ENCODE peak calls at places on chromosomes 7 and 10, in ten cellular contexts. One of them, this sample, is unnamed.
A peak's percentile ranks its signal among the peaks of the same experiment; 100 is the strongest.

GRCh38 chr10:89479255-89479654 is 56.1 kb downstream of the SLC16A12 start:
- DNase-seq in A549: no peak
- DNase-seq in IMR-90: peak; percentile 20
- DNase-seq in body of pancreas: no peak
- DNase-seq in AG10803: peak; percentile 51
- DNase-seq in astrocyte of the spinal cord: no peak
- DNase-seq in stomach: no peak
- DNase-seq in lower leg skin: peak; percentile 54
- DNase-seq in RWPE1: no peak
- DNase-seq in heart left ventricle: no peak
- DNase-seq in this sample: no peak

GRCh38 chr7:132654150-132654549 is 77.9 kb upstream of the PLXNA4 start:
- DNase-seq in A549: peak; percentile 8
- DNase-seq in IMR-90: no peak
- DNase-seq in body of pancreas: no peak
- DNase-seq in AG10803: no peak
- DNase-seq in astrocyte of the spinal cord: peak; percentile 20
- DNase-seq in stomach: no peak
- DNase-seq in lower leg skin: no peak
- DNase-seq in RWPE1: peak; percentile 22
- DNase-seq in heart left ventricle: no peak
- DNase-seq in this sample: no peak

GRCh38 chr10:116882631-116883030 is 33.3 kb downstream of the ENO4 start:
- DNase-seq in A549: no peak
- DNase-seq in IMR-90: no peak
- DNase-seq in body of pancreas: no peak
- DNase-seq in AG10803: no peak
- DNase-seq in astrocyte of the spinal cord: no peak
- DNase-seq in stomach: no peak
- DNase-seq in lower leg skin: no peak
- DNase-seq in RWPE1: no peak
- DNase-seq in heart left ventricle: no peak
- DNase-seq in this sample: no peak

GRCh38 chr10:109987413-109987812 is 20.4 kb upstream of the ADD3 start:
- DNase-seq in A549: no peak
- DNase-seq in IMR-90: peak; percentile 89
- DNase-seq in body of pancreas: no peak
- DNase-seq in AG10803: peak; percentile 85
- DNase-seq in astrocyte of the spinal cord: peak; percentile 85
- DNase-seq in stomach: no peak
- DNase-seq in lower leg skin: no peak
- DNase-seq in RWPE1: peak; percentile 42
- DNase-seq in heart left ventricle: no peak
- DNase-seq in this sample: no peak

GRCh38 chr7:157441023-157441399 is 104.2 kb downstream of the DNAJB6 start:
- DNase-seq in A549: no peak
- DNase-seq in IMR-90: no peak
- DNase-seq in body of pancreas: no peak
- DNase-seq in AG10803: no peak
- DNase-seq in astrocyte of the spinal cord: no peak
- DNase-seq in stomach: no peak
- DNase-seq in lower leg skin: no peak
- DNase-seq in RWPE1: no peak
- DNase-seq in heart left ventricle: no peak
- DNase-seq in this sample: no peak

GRCh38 chr7:148434181-148434769 is 156.3 kb upstream of the C7orf33 start:
- DNase-seq in A549: no peak
- DNase-seq in IMR-90: no peak
- DNase-seq in body of pancreas: no peak
- DNase-seq in AG10803: peak; percentile 16
- DNase-seq in astrocyte of the spinal cord: no peak
- DNase-seq in stomach: no peak
- DNase-seq in lower leg skin: no peak
- DNase-seq in RWPE1: peak; percentile 23
- DNase-seq in heart left ventricle: no peak
- DNase-seq in this sample: no peak

GRCh38 chr7:140719711-140720110 is 23.2 kb downstream of the NDUFB2 start:
- DNase-seq in A549: no peak
- DNase-seq in IMR-90: peak; percentile 56
- DNase-seq in body of pancreas: no peak
- DNase-seq in AG10803: peak; percentile 24
- DNase-seq in astrocyte of the spinal cord: peak; percentile 11
- DNase-seq in stomach: no peak
- DNase-seq in lower leg skin: no peak
- DNase-seq in RWPE1: no peak
- DNase-seq in heart left ventricle: no peak
- DNase-seq in this sample: no peak

GRCh38 chr7:95608344-95609173 is 12.2 kb upstream of the PDK4 start:
- DNase-seq in A549: peak; percentile 87
- DNase-seq in IMR-90: peak; percentile 93
- DNase-seq in body of pancreas: peak; percentile 98
- DNase-seq in AG10803: peak; percentile 98
- DNase-seq in astrocyte of the spinal cord: peak; percentile 93
- DNase-seq in stomach: peak; percentile 95
- DNase-seq in lower leg skin: peak; percentile 95
- DNase-seq in RWPE1: peak; percentile 80
- DNase-seq in heart left ventricle: peak; percentile 93
- DNase-seq in this sample: peak; percentile 99

GRCh38 chr10:24974978-24975377 is 22.6 kb upstream of the PRTFDC1 start:
- DNase-seq in A549: peak; percentile 3
- DNase-seq in IMR-90: peak; percentile 74
- DNase-seq in body of pancreas: peak; percentile 31
- DNase-seq in AG10803: peak; percentile 91
- DNase-seq in astrocyte of the spinal cord: peak; percentile 69
- DNase-seq in stomach: no peak
- DNase-seq in lower leg skin: peak; percentile 28
- DNase-seq in RWPE1: no peak
- DNase-seq in heart left ventricle: peak; percentile 36
- DNase-seq in this sample: no peak

GRCh38 chr7:34675749-34676374 is 17.8 kb downstream of the NPSR1 start:
- DNase-seq in A549: peak; percentile 32
- DNase-seq in IMR-90: no peak
- DNase-seq in body of pancreas: peak; percentile 10
- DNase-seq in AG10803: peak; percentile 7
- DNase-seq in astrocyte of the spinal cord: peak; percentile 7
- DNase-seq in stomach: no peak
- DNase-seq in lower leg skin: no peak
- DNase-seq in RWPE1: peak; percentile 5
- DNase-seq in heart left ventricle: no peak
- DNase-seq in this sample: no peak

GRCh38 chr7:147023390-147023914 is 906.9 kb downstream of the CNTNAP2 start:
- DNase-seq in A549: no peak
- DNase-seq in IMR-90: no peak
- DNase-seq in body of pancreas: no peak
- DNase-seq in AG10803: no peak
- DNase-seq in astrocyte of the spinal cord: no peak
- DNase-seq in stomach: no peak
- DNase-seq in lower leg skin: no peak
- DNase-seq in RWPE1: no peak
- DNase-seq in heart left ventricle: no peak
- DNase-seq in this sample: no peak

GRCh38 chr7:151396328-151396970 is 13.4 kb downstream of the WDR86 start:
- DNase-seq in A549: no peak
- DNase-seq in IMR-90: no peak
- DNase-seq in body of pancreas: no peak
- DNase-seq in AG10803: no peak
- DNase-seq in astrocyte of the spinal cord: no peak
- DNase-seq in stomach: no peak
- DNase-seq in lower leg skin: no peak
- DNase-seq in RWPE1: no peak
- DNase-seq in heart left ventricle: no peak
- DNase-seq in this sample: no peak

GRCh38 chr7:123966936-123967335 is 41.9 kb downstream of the SPAM1 start:
- DNase-seq in A549: no peak
- DNase-seq in IMR-90: no peak
- DNase-seq in body of pancreas: peak; percentile 13
- DNase-seq in AG10803: no peak
- DNase-seq in astrocyte of the spinal cord: no peak
- DNase-seq in stomach: no peak
- DNase-seq in lower leg skin: no peak
- DNase-seq in RWPE1: no peak
- DNase-seq in heart left ventricle: no peak
- DNase-seq in this sample: no peak

GRCh38 chr10:61812920-61813319 is 88.6 kb upstream of the ARID5B start:
- DNase-seq in A549: no peak
- DNase-seq in IMR-90: no peak
- DNase-seq in body of pancreas: no peak
- DNase-seq in AG10803: no peak
- DNase-seq in astrocyte of the spinal cord: no peak
- DNase-seq in stomach: no peak
- DNase-seq in lower leg skin: no peak
- DNase-seq in RWPE1: no peak
- DNase-seq in heart left ventricle: no peak
- DNase-seq in this sample: no peak

DNA sequence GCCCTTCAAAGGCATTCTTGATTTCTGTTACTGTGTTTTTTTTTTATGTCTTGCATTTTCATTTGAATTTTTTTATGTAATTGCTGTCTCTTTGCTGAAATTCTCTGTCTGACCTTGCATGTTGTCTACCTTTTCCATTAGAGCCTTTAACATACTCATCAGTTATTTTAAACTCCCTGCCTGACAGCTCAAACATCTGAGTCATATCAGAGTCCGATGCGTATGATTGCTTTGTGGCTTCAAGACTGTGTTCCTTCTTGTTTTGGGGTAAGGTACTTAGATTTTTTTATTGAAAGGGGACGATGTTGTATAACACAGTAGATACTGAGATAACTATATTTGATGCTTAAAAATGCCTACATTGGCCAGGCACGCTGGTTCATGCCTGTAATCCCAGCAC is 9.7 kb upstream of the TARP start:
- DNase-seq in A549: no peak
- DNase-seq in IMR-90: no peak
- DNase-seq in body of pancreas: no peak
- DNase-seq in AG10803: no peak
- DNase-seq in astrocyte of the spinal cord: no peak
- DNase-seq in stomach: no peak
- DNase-seq in lower leg skin: no peak
- DNase-seq in RWPE1: no peak
- DNase-seq in heart left ventricle: no peak
- DNase-seq in this sample: no peak
- TF ChIP-seq CTCF in A549: no peak
- TF ChIP-seq CTCF in IMR-90: no peak
- TF ChIP-seq CTCF in body of pancreas: no peak
- TF ChIP-seq CTCF in AG10803: no peak
- TF ChIP-seq CTCF in astrocyte of the spinal cord: no peak
- TF ChIP-seq CTCF in stomach: no peak
- TF ChIP-seq CTCF in lower leg skin: no peak
- TF ChIP-seq CTCF in RWPE1: no peak
- TF ChIP-seq CTCF in heart left ventricle: no peak
- TF ChIP-seq CTCF in this sample: no peak

GRCh38 chr7:20647908-20648776 is 32.7 kb downstream of the ABCB5 start:
- DNase-seq in A549: peak; percentile 51
- DNase-seq in IMR-90: no peak
- DNase-seq in body of pancreas: no peak
- DNase-seq in AG10803: peak; percentile 1
- DNase-seq in astrocyte of the spinal cord: peak; percentile 44
- DNase-seq in stomach: no peak
- DNase-seq in lower leg skin: no peak
- DNase-seq in RWPE1: peak; percentile 40
- DNase-seq in heart left ventricle: no peak
- DNase-seq in this sample: no peak
- TF ChIP-seq CTCF in A549: peak; percentile 48
- TF ChIP-seq CTCF in IMR-90: no peak
- TF ChIP-seq CTCF in body of pancreas: no peak
- TF ChIP-seq CTCF in AG10803: peak; percentile 15
- TF ChIP-seq CTCF in astrocyte of the spinal cord: peak; percentile 64
- TF ChIP-seq CTCF in stomach: no peak
- TF ChIP-seq CTCF in lower leg skin: no peak
- TF ChIP-seq CTCF in RWPE1: peak; percentile 55
- TF ChIP-seq CTCF in heart left ventricle: peak; percentile 24
- TF ChIP-seq CTCF in this sample: no peak

DNA sequence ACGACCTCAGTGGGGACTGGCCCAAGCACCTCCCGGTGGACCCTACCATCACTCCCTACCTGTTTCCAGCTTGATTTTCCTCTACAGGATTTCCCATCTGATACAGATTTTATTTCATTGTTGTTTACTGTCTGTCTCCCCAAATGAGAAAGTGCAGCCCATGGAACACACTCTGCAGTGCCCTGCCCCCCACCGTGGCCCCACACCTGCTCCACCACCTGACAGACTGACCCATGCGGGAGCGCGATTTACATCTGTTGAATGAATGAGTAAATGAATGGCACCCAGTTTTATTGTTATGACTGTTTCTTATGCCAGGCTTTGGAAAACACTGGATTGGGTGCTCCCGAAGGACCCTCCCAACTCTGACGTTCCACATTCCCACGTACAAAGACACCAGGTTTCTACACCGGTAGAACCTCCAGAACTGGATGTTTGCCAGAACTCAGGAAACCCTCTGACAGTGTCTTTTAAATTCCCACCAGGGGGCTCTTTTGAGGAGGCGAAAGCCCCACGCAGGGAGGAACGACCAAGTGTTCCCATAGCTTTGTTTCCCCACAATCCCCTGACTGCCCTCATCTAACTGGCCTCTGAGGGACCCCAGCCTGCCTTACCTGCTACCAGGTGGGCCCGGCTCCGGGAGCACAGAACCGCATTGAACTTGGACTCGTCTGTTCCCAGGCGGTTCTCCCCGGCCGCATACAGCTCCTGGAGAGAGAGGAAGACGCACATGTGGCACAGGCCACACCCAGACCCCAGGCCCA is 29.0 kb downstream of the PLAC9 start:
- DNase-seq in A549: peak; percentile 40
- DNase-seq in IMR-90: no peak
- DNase-seq in body of pancreas: no peak
- DNase-seq in AG10803: no peak
- DNase-seq in astrocyte of the spinal cord: no peak
- DNase-seq in stomach: no peak
- DNase-seq in lower leg skin: no peak
- DNase-seq in RWPE1: no peak
- DNase-seq in heart left ventricle: no peak
- DNase-seq in this sample: no peak
- TF ChIP-seq CTCF in A549: no peak
- TF ChIP-seq CTCF in IMR-90: peak; percentile 29
- TF ChIP-seq CTCF in body of pancreas: peak; percentile 7
- TF ChIP-seq CTCF in AG10803: peak; percentile 20
- TF ChIP-seq CTCF in astrocyte of the spinal cord: peak; percentile 37
- TF ChIP-seq CTCF in stomach: no peak
- TF ChIP-seq CTCF in lower leg skin: no peak
- TF ChIP-seq CTCF in RWPE1: no peak
- TF ChIP-seq CTCF in heart left ventricle: peak; percentile 22
- TF ChIP-seq CTCF in this sample: no peak

DNA sequence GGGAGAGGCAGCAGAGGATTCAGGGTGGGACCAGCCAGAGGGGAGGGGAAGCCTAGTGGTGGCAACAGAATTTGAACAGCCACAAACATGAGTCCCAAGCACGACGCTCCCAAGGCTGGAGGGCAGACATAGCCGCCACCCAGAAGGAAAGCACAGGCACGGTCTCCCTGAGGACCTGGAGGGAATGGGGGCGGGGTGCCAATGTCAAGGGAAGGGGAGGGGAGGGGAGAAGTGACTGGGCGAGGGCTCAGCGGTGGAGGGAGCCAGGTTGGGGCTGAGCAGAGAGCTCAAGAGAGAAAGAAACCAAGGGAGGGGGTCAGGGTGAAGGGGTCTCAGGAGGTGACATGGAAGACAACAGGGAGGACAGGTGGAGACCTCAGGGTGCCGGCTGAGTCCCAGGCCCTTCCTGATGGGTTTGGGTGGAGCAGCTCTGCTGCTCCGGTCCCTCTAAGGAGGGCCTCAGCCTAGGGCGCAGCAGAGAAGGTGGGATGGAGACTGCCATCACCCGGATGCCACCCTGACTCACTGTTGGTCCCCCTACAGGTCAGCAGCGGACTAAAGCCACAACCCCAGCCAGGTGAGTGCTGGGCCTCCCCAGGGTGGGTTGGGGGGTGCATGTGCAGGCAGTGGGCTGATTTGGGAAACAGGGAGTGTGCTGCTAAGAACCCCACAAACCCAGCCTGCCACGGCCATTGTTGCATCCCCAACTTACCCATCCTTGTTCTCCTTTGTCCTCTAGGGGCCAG is 24.2 kb downstream of the PILRA start:
- DNase-seq in A549: no peak
- DNase-seq in IMR-90: no peak
- DNase-seq in body of pancreas: no peak
- DNase-seq in AG10803: no peak
- DNase-seq in astrocyte of the spinal cord: no peak
- DNase-seq in stomach: no peak
- DNase-seq in lower leg skin: no peak
- DNase-seq in RWPE1: no peak
- DNase-seq in heart left ventricle: no peak
- DNase-seq in this sample: no peak
- TF ChIP-seq CTCF in A549: no peak
- TF ChIP-seq CTCF in IMR-90: no peak
- TF ChIP-seq CTCF in body of pancreas: no peak
- TF ChIP-seq CTCF in AG10803: no peak
- TF ChIP-seq CTCF in astrocyte of the spinal cord: no peak
- TF ChIP-seq CTCF in stomach: no peak
- TF ChIP-seq CTCF in lower leg skin: no peak
- TF ChIP-seq CTCF in RWPE1: no peak
- TF ChIP-seq CTCF in heart left ventricle: no peak
- TF ChIP-seq CTCF in this sample: no peak